ENCODE peak calls at places on chromosomes 2 and 18, in four cellular contexts. F is endodermal cell, E is HepG2, A is dermis blood vessel endothelial cell. I is an unnamed sample.
A peak's percentile ranks its signal among the peaks of the same experiment; 100 is the strongest.

GRCh38 chr2:159035790-159036411 is 67.5 kb downstream of the TANC1 start:
- DNase-seq in F (peak; percentile 90), E (peak; percentile 83), A (peak; percentile 68), I (no peak)

GRCh38 chr2:236129935-236130334 is 38.3 kb downstream of the GBX2 start:
- DNase-seq in F (no peak), E (no peak), A (no peak), I (no peak)

GRCh38 chr18:63025251-63025710 is 294.3 kb downstream of the BCL2 start:
- DNase-seq in F (peak; percentile 85), E (no peak), A (peak; percentile 3), I (no peak)

GRCh38 chr18:22391571-22392359 is 25.9 kb downstream of the CTAGE1 start:
- DNase-seq in F (no peak), E (no peak), A (peak; percentile 96), I (peak; percentile 76)

GRCh38 chr2:62014102-62014501 is 108.6 kb downstream of the COMMD1 start:
- DNase-seq in F (no peak), E (peak; percentile 38), A (peak; percentile 37), I (peak; percentile 4)

GRCh38 chr2:9336209-9336533 is 87.2 kb downstream of the ITGB1BP1 start:
- DNase-seq in F (no peak), E (peak; percentile 93), A (peak; percentile 40), I (no peak)

GRCh38 chr2:181690851-181691250 is 10.5 kb upstream of the NEUROD1 start:
- DNase-seq in F (no peak), E (no peak), A (no peak), I (no peak)

GRCh38 chr2:221085376-221085900 is 486.7 kb downstream of the EPHA4 start:
- DNase-seq in F (no peak), E (no peak), A (no peak), I (no peak)

GRCh38 chr2:223971731-223972130 is 14.5 kb downstream of the MRPL44 start:
- DNase-seq in F (no peak), E (no peak), A (no peak), I (no peak)

GRCh38 chr2:227657204-227657845 is 9.3 kb upstream of the SCYGR5 start:
- DNase-seq in F (no peak), E (no peak), A (peak; percentile 20), I (no peak)

GRCh38 chr2:190716176-190716807 is 67.4 kb downstream of the NAB1 start:
- DNase-seq in F (no peak), E (no peak), A (no peak), I (no peak)

I was measured in pulmonary artery endothelial cell.